ENCODE peak calls at places on chromosome X, in eight cellular contexts. C is transverse colon, V is activated B cell treated with CpG ODN at 0.5 μM for 24 hours, F is RWPE2, O is A549, L is globus pallidus, U is endothelial cell, A is GM03348. G is an unnamed sample.

GRCh38 chrX:72526534-72527508 is 45.8 kb downstream of the HDAC8 start:
- DNase-seq in O (no peak), V (no peak), U (no peak), L (no peak), C (no peak), A (no peak), F (no peak), G (no peak)

GRCh38 chrX:29617725-29618124 is 597.6 kb upstream of the MAGEB2 start:
- DNase-seq in F (no peak), A (no peak), V (no peak), C (no peak), U (no peak), L (peak), O (peak), G (no peak)

GRCh38 chrX:50281253-50281652 is 76.7 kb downstream of the CCNB3 start:
- DNase-seq in C (no peak), L (no peak), F (no peak), V (no peak), A (no peak), U (no peak), O (no peak), G (no peak)

GRCh38 chrX:134480061-134480460 is 20.1 kb downstream of the HPRT1 start:
- DNase-seq in V (no peak), L (no peak), U (no peak), F (no peak), O (no peak), C (no peak), A (peak), G (no peak)

GRCh38 chrX:28581522-28581921 is 5.7 kb upstream of the IL1RAPL1 start:
- DNase-seq in A (no peak), F (no peak), V (no peak), O (no peak), U (no peak), C (no peak), L (no peak), G (no peak)

GRCh38 chrX:11470231-11470630 is 177.0 kb downstream of the AMELX start:
- DNase-seq in U (no peak), V (no peak), F (no peak), O (peak), A (peak), C (no peak), L (no peak), G (no peak)

GRCh38 chrX:105608745-105609144 is 213.6 kb upstream of the NRK start:
- DNase-seq in F (no peak), U (no peak), A (no peak), V (no peak), L (no peak), O (no peak), C (no peak), G (no peak)

GRCh38 chrX:150712619-150713018 is 19.4 kb downstream of the MTMR1 start:
- DNase-seq in A (no peak), V (no peak), F (no peak), O (no peak), U (no peak), C (no peak), L (no peak), G (no peak)

GRCh38 chrX:53674581-53674980 is 11.9 kb downstream of the HUWE1 start:
- DNase-seq in A (no peak), F (no peak), V (no peak), U (no peak), L (no peak), C (no peak), O (no peak), G (no peak)

GRCh38 chrX:53594354-53594753 is 92.2 kb downstream of the HUWE1 start:
- DNase-seq in U (no peak), F (no peak), C (no peak), O (no peak), V (no peak), A (peak), L (no peak), G (no peak)

GRCh38 chrX:74119016-74119910 is 184.7 kb upstream of the ZCCHC13 start:
- DNase-seq in C (no peak), L (no peak), O (peak), V (no peak), F (no peak), A (peak), U (no peak), G (no peak)

GRCh38 chrX:45623266-45623665 is 422.6 kb upstream of the DIPK2B start:
- DNase-seq in C (no peak), V (no peak), U (no peak), A (peak), O (peak), L (no peak), F (no peak), G (no peak)

GRCh38 chrX:13495232-13495631 is 74.2 kb upstream of the EGFL6 start:
- DNase-seq in F (no peak), V (no peak), O (no peak), U (no peak), C (peak), A (no peak), L (no peak), G (no peak)

GRCh38 chrX:18172970-18173369 is 47.7 kb downstream of the BEND2 start:
- DNase-seq in L (no peak), O (no peak), A (no peak), U (no peak), C (no peak), F (no peak), V (no peak), G (no peak)

GRCh38 chrX:70196961-70197805 is 19.9 kb downstream of the DGAT2L6 start:
- DNase-seq in A (peak), O (peak), F (no peak), C (peak), U (peak), L (peak), V (peak), G (no peak)

GRCh38 chrX:149461746-149462145 is 43.4 kb downstream of the IDS start:
- DNase-seq in V (no peak), A (no peak), C (no peak), F (no peak), O (no peak), L (no peak), U (no peak), G (no peak)

GRCh38 chrX:10393241-10393640 is 227.1 kb downstream of the MID1 start:
- DNase-seq in L (no peak), C (no peak), A (no peak), V (no peak), O (no peak), U (no peak), F (no peak), G (no peak)

GRCh38 chrX:155880586-155881157 is 473 bp upstream of the VAMP7 start:
- DNase-seq in U (no peak), F (no peak), L (no peak), C (no peak), V (no peak), A (peak), O (no peak), G (no peak)

GRCh38 chrX:28135378-28136047 is 154.3 kb upstream of the DCAF8L1 start:
- DNase-seq in U (no peak), C (no peak), O (no peak), F (no peak), L (no peak), V (no peak), A (no peak), G (no peak)

GRCh38 chrX:13933851-13934250 is 95.8 kb downstream of the GEMIN8 start:
- DNase-seq in F (no peak), C (no peak), V (no peak), O (no peak), U (no peak), A (no peak), L (no peak), G (no peak)

G was measured in chondrocyte.